ENCODE peak calls at places on chromosomes 16 and 17, in five cellular contexts. W, J, Y, A and B are unnamed samples.

GRCh38 chr16:30934827-30935557 is 11.6 kb downstream of the FBXL19 start:
- DNase-seq in A (peak; percentile 80), W (no peak), J (no peak), Y (peak; percentile 92), B (peak; percentile 64)

GRCh38 chr17:9905902-9906301 is 831 bp upstream of the RCVRN start:
- DNase-seq in J (no peak), A (peak; percentile 37), W (no peak), Y (peak; percentile 94), B (peak; percentile 11)

GRCh38 chr17:56548661-56549060 is 44.8 kb upstream of the NOG start:
- DNase-seq in A (no peak), Y (no peak), J (no peak), W (no peak), B (no peak)

GRCh38 chr16:2004795-2005517 is 4.7 kb downstream of the ZNF598 start:
- DNase-seq in A (no peak), Y (no peak), J (no peak), W (no peak), B (no peak)

GRCh38 chr16:62540496-62540895 is 504.3 kb upstream of the CDH8 start:
- DNase-seq in W (no peak), Y (no peak), A (no peak), J (no peak), B (no peak)

GRCh38 chr17:1177099-1177996 is 2.4 kb downstream of the ABR start:
- DNase-seq in J (no peak), Y (no peak), A (peak; percentile 58), W (no peak), B (peak; percentile 45)

GRCh38 chr17:78340183-78340955 is 19.5 kb downstream of the SOCS3 start:
- DNase-seq in Y (no peak), A (no peak), J (no peak), W (no peak), B (no peak)

GRCh38 chr17:58763263-58763662 is 7.6 kb downstream of the PPM1E start:
- DNase-seq in A (no peak), J (no peak), Y (no peak), W (no peak), B (no peak)

GRCh38 chr17:42276359-42276608 is at the start of gene STAT5B:
- DNase-seq in J (peak; percentile 57), W (peak; percentile 64), Y (no peak), A (peak; percentile 56), B (peak; percentile 54)

GRCh38 chr17:50045154-50045553 is 10.8 kb upstream of the ITGA3 start:
- DNase-seq in J (no peak), Y (no peak), A (no peak), W (no peak), B (no peak)

GRCh38 chr17:78883090-78883532 is 19.9 kb downstream of the CEP295NL start:
- DNase-seq in Y (no peak), W (no peak), J (peak; percentile 95), A (peak; percentile 78), B (peak; percentile 79)

GRCh38 chr16:64864232-64864803 is 257.5 kb downstream of the CDH11 start:
- DNase-seq in Y (no peak), A (peak; percentile 92), W (no peak), J (no peak), B (peak; percentile 80)

GRCh38 chr16:20191566-20191965 is 117.9 kb upstream of the GPR139 start:
- DNase-seq in Y (no peak), J (no peak), A (peak; percentile 14), W (no peak), B (no peak)

GRCh38 chr16:48627148-48627547 is 17.2 kb upstream of the N4BP1 start:
- DNase-seq in A (no peak), Y (no peak), W (no peak), J (peak; percentile 40), B (no peak)

GRCh38 chr16:67668495-67669157 is 2.0 kb downstream of the C16orf86 start:
- DNase-seq in J (no peak), W (no peak), Y (no peak), A (no peak), B (no peak)

GRCh38 chr16:87687571-87687910 is 78.2 kb downstream of the KLHDC4 start:
- DNase-seq in A (no peak), J (no peak), Y (no peak), W (no peak), B (no peak)

GRCh38 chr17:75828051-75828400 is 16.2 kb downstream of the UNC13D start:
- DNase-seq in J (no peak), W (no peak), A (no peak), Y (no peak), B (no peak)

GRCh38 chr17:38598536-38598935 is 7.2 kb downstream of the SRCIN1 start:
- DNase-seq in J (no peak), Y (peak; percentile 99), A (peak; percentile 83), W (peak; percentile 36), B (peak; percentile 76)

GRCh38 chr16:58499615-58500328 is at the start of gene NDRG4:
- DNase-seq in Y (peak; percentile 96), J (no peak), W (no peak), A (peak; percentile 88), B (peak; percentile 91)
- H3K4me3 ChIP-seq in Y (peak within 1 kb of the TSS; percentile 74), J (peak within 1 kb of the TSS; percentile 35), W (peak within 1 kb of the TSS; percentile 13), A (peak within 1 kb of the TSS; percentile 54), B (peak within 1 kb of the TSS; percentile 57)

DNA sequence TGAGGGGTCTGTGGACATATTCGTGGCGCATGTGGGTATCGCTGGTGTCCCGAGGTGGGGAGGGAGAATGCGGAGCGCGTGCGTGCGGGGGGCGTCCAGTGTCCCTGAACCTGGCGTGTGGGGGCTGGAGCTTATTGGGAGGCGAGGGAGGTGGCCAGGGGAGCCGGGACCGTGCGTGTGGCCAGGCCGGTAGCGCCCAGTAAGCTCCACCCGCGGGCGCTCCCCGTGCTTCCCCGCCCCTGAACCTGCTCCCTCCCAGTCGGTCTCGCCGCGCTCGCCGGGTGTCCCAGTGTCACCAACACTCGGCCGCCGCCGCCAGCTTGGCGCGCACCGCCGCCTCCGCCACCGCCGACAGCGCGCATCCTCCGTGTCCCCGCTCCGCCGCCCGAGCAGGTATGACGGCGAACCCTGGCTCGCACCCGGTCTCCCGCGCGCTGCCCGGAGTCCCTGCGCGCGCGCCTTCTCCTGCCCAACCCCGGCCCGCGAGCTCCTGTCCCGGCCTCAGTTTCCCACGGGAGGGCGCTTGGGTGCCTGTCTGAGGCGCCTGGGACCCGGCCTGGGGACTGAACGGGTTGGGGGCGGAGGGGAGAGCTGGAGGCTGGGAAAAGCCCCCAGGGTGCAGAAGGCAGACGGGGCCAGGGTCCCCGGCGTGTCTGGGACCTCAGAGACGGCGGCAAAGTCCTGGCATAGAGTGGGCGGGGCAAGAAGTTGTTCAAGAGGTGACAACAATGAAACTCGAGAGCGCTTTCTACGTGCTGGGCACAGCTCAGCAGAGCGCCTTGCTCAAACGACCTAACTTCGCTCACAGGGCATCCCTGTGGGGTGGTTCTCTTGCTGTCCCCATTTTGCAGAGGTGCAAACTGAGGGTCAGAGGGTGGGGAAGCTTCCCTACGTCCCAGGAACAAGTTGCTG is at the start of gene SCNN1B:
- DNase-seq in A (no peak), J (no peak), Y (peak; percentile 78), W (peak; percentile 46), B (no peak)
- TF ChIP-seq CTCF in A (no peak), J (no peak), Y (no peak), W (no peak), B (no peak)

GRCh38 chr16:647173-647902 is 1.8 kb upstream of the WDR90 start:
- DNase-seq in J (no peak), Y (no peak), W (no peak), A (no peak), B (no peak)
- H3K4me3 ChIP-seq in J (no peak overlapping the region), Y (no peak overlapping the region), W (no peak overlapping the region), A (no peak overlapping the region), B (no peak overlapping the region)

GRCh38 chr17:66779186-66779585 is 55.7 kb upstream of the CACNG5 start:
- DNase-seq in J (no peak), W (no peak), A (no peak), Y (peak; percentile 42), B (no peak)
- TF ChIP-seq CTCF in J (no peak), W (no peak), A (no peak), Y (no peak), B (no peak)

GRCh38 chr17:27245230-27245696 is 48.7 kb upstream of the WSB1 start:
- DNase-seq in A (peak; percentile 97), J (peak; percentile 91), Y (peak; percentile 95), W (peak; percentile 56), B (peak; percentile 97)
- H3K4me3 ChIP-seq in A (peak overlapping the region; percentile 37), J (peak overlapping the region; percentile 24), Y (no peak overlapping the region), W (no peak overlapping the region), B (peak overlapping the region; percentile 37)

GRCh38 chr16:57938936-57939871 is 31.7 kb downstream of the CNGB1 start:
- DNase-seq in Y (peak; percentile 68), J (peak; percentile 69), W (peak; percentile 93), A (peak; percentile 16), B (peak; percentile 72)
- TF ChIP-seq CTCF in Y (peak; percentile 64), J (no peak), W (no peak), A (peak; percentile 38), B (peak; percentile 20)

DNA sequence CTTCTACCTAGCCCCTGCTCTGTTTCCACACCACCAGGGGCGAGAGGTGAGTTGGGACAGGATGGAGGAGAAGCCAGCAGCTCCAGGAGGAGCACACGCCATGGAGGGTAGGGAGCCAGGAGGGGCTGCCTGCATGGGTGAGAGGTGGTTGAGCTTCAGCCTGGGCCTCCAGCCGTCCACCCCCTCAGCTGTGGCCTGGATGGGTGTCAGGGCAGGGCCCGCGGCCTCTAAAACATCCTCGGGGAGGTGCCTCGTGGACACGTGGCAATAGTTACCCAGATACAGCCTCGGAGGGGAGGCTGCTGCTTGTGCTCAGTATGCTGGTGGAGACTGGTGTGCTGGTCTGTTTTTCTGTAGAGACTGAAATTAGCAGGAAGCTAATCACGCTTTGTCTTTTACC is 104.7 kb upstream of the GSE1 start:
- DNase-seq in Y (no peak), W (no peak), J (no peak), A (no peak), B (no peak)
- H3K4me3 ChIP-seq in Y (no peak overlapping the region), W (no peak overlapping the region), J (no peak overlapping the region), A (no peak overlapping the region), B (no peak overlapping the region)

DNA sequence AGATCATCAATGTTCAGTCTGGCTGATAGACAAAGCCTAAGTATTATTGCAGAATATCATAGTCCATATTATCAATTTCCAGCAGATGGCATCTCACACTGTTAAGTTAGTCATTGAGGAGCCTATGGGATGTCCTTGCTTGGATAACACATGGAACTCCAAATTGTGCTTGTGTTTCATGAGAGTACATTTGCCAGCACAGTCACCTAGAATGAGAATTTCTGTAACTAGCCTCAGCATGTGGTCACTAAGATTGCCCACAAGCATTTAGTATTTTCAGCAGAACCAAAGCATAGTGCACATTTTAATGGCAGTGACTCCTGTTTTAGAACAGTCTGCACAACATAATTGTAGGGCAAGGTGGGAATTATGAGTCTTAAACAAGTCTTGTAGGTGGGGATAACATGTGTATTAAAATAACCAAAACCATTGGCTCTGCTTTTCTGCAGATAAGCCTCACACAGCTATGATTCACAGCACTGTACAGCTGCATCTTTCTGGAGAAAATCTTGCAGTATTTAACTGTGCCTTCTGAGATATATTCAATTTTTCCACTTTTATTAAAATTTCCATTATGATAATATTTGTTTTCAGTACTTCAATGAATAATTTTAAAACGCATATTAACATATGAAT is 882.8 kb upstream of the SOX9 start:
- DNase-seq in A (peak; percentile 73), W (no peak), Y (no peak), J (no peak), B (peak; percentile 46)
- TF ChIP-seq CTCF in A (peak; percentile 58), W (no peak), Y (no peak), J (no peak), B (peak; percentile 15)